ENCODE peak calls at places on chromosomes 3 and 15, in six cellular contexts. One of them, this sample, is unnamed.

GRCh38 chr3:86990171-86990733 is 697 bp downstream of the VGLL3 start:
- DNase-seq in IMR-90: peak; percentile 26
- DNase-seq in neuronal stem cell: no peak
- DNase-seq in H9: peak; percentile 73
- DNase-seq in mesenchymal stem cell: peak; percentile 38
- DNase-seq in H1: peak; percentile 78
- DNase-seq in this sample: peak; percentile 76

GRCh38 chr3:139969386-139969785 is 34.4 kb downstream of the CLSTN2 start:
- DNase-seq in IMR-90: no peak
- DNase-seq in neuronal stem cell: no peak
- DNase-seq in H9: no peak
- DNase-seq in mesenchymal stem cell: no peak
- DNase-seq in H1: no peak
- DNase-seq in this sample: no peak

GRCh38 chr15:88932875-88933330 is 19.7 kb upstream of the MFGE8 start:
- DNase-seq in IMR-90: no peak
- DNase-seq in neuronal stem cell: no peak
- DNase-seq in H9: no peak
- DNase-seq in mesenchymal stem cell: no peak
- DNase-seq in H1: peak; percentile 29
- DNase-seq in this sample: no peak

GRCh38 chr3:16366-16765 is 180.2 kb upstream of the CHL1 start:
- DNase-seq in IMR-90: no peak
- DNase-seq in neuronal stem cell: no peak
- DNase-seq in H9: no peak
- DNase-seq in mesenchymal stem cell: no peak
- DNase-seq in H1: no peak
- DNase-seq in this sample: no peak

GRCh38 chr3:157445897-157446296 is 9.2 kb downstream of the PTX3 start:
- DNase-seq in IMR-90: peak; percentile 77
- DNase-seq in neuronal stem cell: no peak
- DNase-seq in H9: no peak
- DNase-seq in mesenchymal stem cell: peak; percentile 71
- DNase-seq in H1: no peak
- DNase-seq in this sample: no peak

GRCh38 chr3:159788987-159789386 is 199.6 kb upstream of the IL12A start:
- DNase-seq in IMR-90: no peak
- DNase-seq in neuronal stem cell: no peak
- DNase-seq in H9: no peak
- DNase-seq in mesenchymal stem cell: peak; percentile 48
- DNase-seq in H1: no peak
- DNase-seq in this sample: no peak

GRCh38 chr3:140809326-140809725 is 131.5 kb downstream of the TRIM42 start:
- DNase-seq in IMR-90: no peak
- DNase-seq in neuronal stem cell: no peak
- DNase-seq in H9: no peak
- DNase-seq in mesenchymal stem cell: no peak
- DNase-seq in H1: no peak
- DNase-seq in this sample: no peak

GRCh38 chr3:14383753-14384152 is 18.7 kb upstream of the SLC6A6 start:
- DNase-seq in IMR-90: no peak
- DNase-seq in neuronal stem cell: no peak
- DNase-seq in H9: no peak
- DNase-seq in mesenchymal stem cell: no peak
- DNase-seq in H1: no peak
- DNase-seq in this sample: no peak

GRCh38 chr3:133386876-133387275 is 13.0 kb upstream of the BFSP2 start:
- DNase-seq in IMR-90: no peak
- DNase-seq in neuronal stem cell: no peak
- DNase-seq in H9: no peak
- DNase-seq in mesenchymal stem cell: no peak
- DNase-seq in H1: no peak
- DNase-seq in this sample: no peak

GRCh38 chr15:35130245-35130644 is 45.1 kb upstream of the NANOGP8 start:
- DNase-seq in IMR-90: peak; percentile 34
- DNase-seq in neuronal stem cell: no peak
- DNase-seq in H9: no peak
- DNase-seq in mesenchymal stem cell: no peak
- DNase-seq in H1: no peak
- DNase-seq in this sample: no peak

GRCh38 chr3:9347086-9347485 is 15.8 kb upstream of the THUMPD3 start:
- DNase-seq in IMR-90: peak; percentile 69
- DNase-seq in neuronal stem cell: no peak
- DNase-seq in H9: no peak
- DNase-seq in mesenchymal stem cell: no peak
- DNase-seq in H1: no peak
- DNase-seq in this sample: no peak
- H2BK15ac ChIP-seq in IMR-90: no peak overlapping the region
- H2BK15ac ChIP-seq in neuronal stem cell: no peak overlapping the region
- H2BK15ac ChIP-seq in H9: no peak overlapping the region
- H2BK15ac ChIP-seq in mesenchymal stem cell: no peak overlapping the region
- H2BK15ac ChIP-seq in H1: no peak overlapping the region
- H2BK15ac ChIP-seq in this sample: no peak overlapping the region

DNA sequence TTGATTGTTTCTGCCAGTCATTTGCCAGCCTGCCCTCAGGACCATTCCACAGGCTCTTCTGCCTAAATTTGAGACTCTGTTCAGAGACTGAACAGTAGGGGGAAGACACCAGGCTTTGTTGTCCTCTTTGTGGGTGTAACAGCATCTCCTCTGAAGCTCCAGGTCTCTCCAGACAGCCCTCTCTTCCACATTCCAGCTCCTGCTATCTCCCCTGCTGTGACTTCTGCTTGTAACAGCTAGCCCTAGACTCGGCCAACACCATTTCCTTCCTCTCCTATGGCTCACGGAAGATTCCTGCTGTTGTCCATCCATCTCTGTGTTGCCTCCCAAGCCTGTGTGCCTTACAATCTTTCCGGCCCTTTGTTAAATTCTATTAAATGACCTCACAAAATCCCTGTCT is 40.2 kb downstream of the SUCLG2 start:
- DNase-seq in IMR-90: no peak
- DNase-seq in neuronal stem cell: no peak
- DNase-seq in H9: peak; percentile 34
- DNase-seq in mesenchymal stem cell: no peak
- DNase-seq in H1: no peak
- DNase-seq in this sample: peak; percentile 87
- H2BK15ac ChIP-seq in IMR-90: no peak overlapping the region
- H2BK15ac ChIP-seq in neuronal stem cell: no peak overlapping the region
- H2BK15ac ChIP-seq in H9: no peak overlapping the region
- H2BK15ac ChIP-seq in mesenchymal stem cell: no peak overlapping the region
- H2BK15ac ChIP-seq in H1: no peak overlapping the region
- H2BK15ac ChIP-seq in this sample: no peak overlapping the region

GRCh38 chr3:189631373-189631408 is at the start of gene TP63:
- DNase-seq in IMR-90: no peak
- DNase-seq in neuronal stem cell: no peak
- DNase-seq in H9: no peak
- DNase-seq in mesenchymal stem cell: no peak
- DNase-seq in H1: no peak
- DNase-seq in this sample: no peak
- H2BK15ac ChIP-seq in IMR-90: no peak within 1 kb of the TSS
- H2BK15ac ChIP-seq in neuronal stem cell: no peak within 1 kb of the TSS
- H2BK15ac ChIP-seq in H9: no peak within 1 kb of the TSS
- H2BK15ac ChIP-seq in mesenchymal stem cell: no peak within 1 kb of the TSS
- H2BK15ac ChIP-seq in H1: no peak within 1 kb of the TSS
- H2BK15ac ChIP-seq in this sample: no peak within 1 kb of the TSS

GRCh38 chr15:80367094-80367493 is 37.1 kb upstream of the ARNT2 start:
- DNase-seq in IMR-90: peak; percentile 7
- DNase-seq in neuronal stem cell: no peak
- DNase-seq in H9: peak; percentile 62
- DNase-seq in mesenchymal stem cell: no peak
- DNase-seq in H1: peak; percentile 69
- DNase-seq in this sample: peak; percentile 75

GRCh38 chr15:80375968-80376891 is 28.0 kb upstream of the ARNT2 start:
- DNase-seq in IMR-90: no peak
- DNase-seq in neuronal stem cell: no peak
- DNase-seq in H9: no peak
- DNase-seq in mesenchymal stem cell: no peak
- DNase-seq in H1: no peak
- DNase-seq in this sample: no peak

GRCh38 chr15:80367661-80368060 is 36.5 kb upstream of the ARNT2 start:
- DNase-seq in IMR-90: no peak
- DNase-seq in neuronal stem cell: no peak
- DNase-seq in H9: no peak
- DNase-seq in mesenchymal stem cell: no peak
- DNase-seq in H1: no peak
- DNase-seq in this sample: peak; percentile 4

GRCh38 chr15:80371924-80372323 is 32.3 kb upstream of the ARNT2 start:
- DNase-seq in IMR-90: no peak
- DNase-seq in neuronal stem cell: no peak
- DNase-seq in H9: no peak
- DNase-seq in mesenchymal stem cell: no peak
- DNase-seq in H1: no peak
- DNase-seq in this sample: no peak
- H2BK15ac ChIP-seq in IMR-90: no peak overlapping the region
- H2BK15ac ChIP-seq in neuronal stem cell: no peak overlapping the region
- H2BK15ac ChIP-seq in H9: no peak overlapping the region
- H2BK15ac ChIP-seq in mesenchymal stem cell: no peak overlapping the region
- H2BK15ac ChIP-seq in H1: no peak overlapping the region
- H2BK15ac ChIP-seq in this sample: no peak overlapping the region

DNA sequence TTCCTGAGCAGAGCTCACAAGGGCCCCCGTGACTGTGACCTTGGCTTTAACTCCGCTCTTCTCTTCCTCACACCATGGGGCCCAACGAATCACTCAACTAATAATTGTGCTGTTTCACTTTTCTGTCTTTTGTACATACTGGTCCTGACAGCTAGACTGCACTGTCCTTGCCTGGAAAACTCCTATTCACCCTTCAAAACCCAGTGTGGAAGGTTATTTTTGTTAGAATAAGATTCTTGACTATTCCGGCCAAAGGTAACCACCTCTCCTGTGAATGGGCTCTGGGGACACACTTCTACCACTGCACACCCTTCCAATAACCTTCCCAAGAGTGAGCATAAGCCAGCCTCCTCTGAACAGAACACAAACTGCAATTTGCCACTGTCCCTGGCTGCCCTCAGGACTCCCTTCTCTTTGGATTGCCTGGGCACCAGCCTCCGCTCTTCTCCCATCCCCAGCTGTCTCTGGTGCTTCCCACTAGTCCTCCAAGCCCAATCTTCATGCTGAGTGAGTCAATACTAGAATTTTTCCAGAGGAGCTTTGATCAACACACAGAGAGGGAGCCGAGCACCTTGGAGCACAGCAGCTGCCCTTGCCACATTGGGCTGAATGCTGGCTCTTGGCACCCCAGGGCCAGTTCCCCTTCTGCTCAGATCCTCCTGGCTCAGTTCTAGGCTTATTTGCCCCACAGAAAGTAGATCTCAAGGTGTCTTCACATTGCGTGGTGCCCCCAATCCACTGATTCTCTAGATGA is 2.1 kb downstream of the SCN5A start:
- DNase-seq in IMR-90: no peak
- DNase-seq in neuronal stem cell: no peak
- DNase-seq in H9: no peak
- DNase-seq in mesenchymal stem cell: no peak
- DNase-seq in H1: no peak
- DNase-seq in this sample: no peak
- H2BK15ac ChIP-seq in IMR-90: no peak overlapping the region
- H2BK15ac ChIP-seq in neuronal stem cell: no peak overlapping the region
- H2BK15ac ChIP-seq in H9: no peak overlapping the region
- H2BK15ac ChIP-seq in mesenchymal stem cell: no peak overlapping the region
- H2BK15ac ChIP-seq in H1: peak overlapping the region; percentile 53
- H2BK15ac ChIP-seq in this sample: no peak overlapping the region

This sample was measured in mesendoderm.